ENCODE peak calls at places on chromosomes 16 and 17, in seven cellular contexts. One of them, this sample, is unnamed.

GRCh38 chr16:25823891-25824290 is 132.1 kb downstream of the HS3ST4 start:
- DNase-seq in H9: no peak
- DNase-seq in mesenchymal stem cell: no peak
- DNase-seq in neuronal stem cell: no peak
- DNase-seq in mesendoderm: no peak
- DNase-seq in IMR-90: no peak
- DNase-seq in H1: no peak
- DNase-seq in this sample: no peak

GRCh38 chr17:44547625-44548297 is 9.5 kb upstream of the FZD2 start:
- DNase-seq in mesendoderm: peak
- DNase-seq in H1: no peak
- DNase-seq in neuronal stem cell: no peak
- DNase-seq in IMR-90: no peak
- DNase-seq in H9: peak
- DNase-seq in mesenchymal stem cell: no peak
- DNase-seq in this sample: no peak

GRCh38 chr16:85601730-85602401 is 11.3 kb upstream of the GSE1 start:
- DNase-seq in H1: peak
- DNase-seq in H9: no peak
- DNase-seq in neuronal stem cell: no peak
- DNase-seq in mesenchymal stem cell: peak
- DNase-seq in IMR-90: peak
- DNase-seq in mesendoderm: peak
- DNase-seq in this sample: peak

GRCh38 chr16:66296591-66296990 is 69.9 kb upstream of the CDH5 start:
- DNase-seq in H1: no peak
- DNase-seq in mesenchymal stem cell: no peak
- DNase-seq in IMR-90: no peak
- DNase-seq in H9: peak
- DNase-seq in mesendoderm: no peak
- DNase-seq in neuronal stem cell: no peak
- DNase-seq in this sample: no peak

GRCh38 chr17:75595284-75595918 is 7.8 kb downstream of the MYO15B start:
- DNase-seq in IMR-90: no peak
- DNase-seq in H9: peak
- DNase-seq in neuronal stem cell: no peak
- DNase-seq in mesendoderm: no peak
- DNase-seq in mesenchymal stem cell: no peak
- DNase-seq in H1: no peak
- DNase-seq in this sample: peak

GRCh38 chr16:80583466-80583865 is 42.7 kb downstream of the DYNLRB2 start:
- DNase-seq in mesendoderm: no peak
- DNase-seq in H1: no peak
- DNase-seq in neuronal stem cell: no peak
- DNase-seq in H9: no peak
- DNase-seq in mesenchymal stem cell: no peak
- DNase-seq in IMR-90: peak
- DNase-seq in this sample: peak

GRCh38 chr17:15348030-15348429 is 6.6 kb upstream of the TEKT3 start:
- DNase-seq in IMR-90: peak
- DNase-seq in mesendoderm: no peak
- DNase-seq in neuronal stem cell: no peak
- DNase-seq in H1: no peak
- DNase-seq in mesenchymal stem cell: no peak
- DNase-seq in H9: no peak
- DNase-seq in this sample: no peak

GRCh38 chr17:19979917-19980770 is 2.5 kb upstream of the AKAP10 start:
- DNase-seq in neuronal stem cell: no peak
- DNase-seq in mesenchymal stem cell: no peak
- DNase-seq in H1: peak
- DNase-seq in IMR-90: no peak
- DNase-seq in mesendoderm: no peak
- DNase-seq in H9: peak
- DNase-seq in this sample: no peak

GRCh38 chr17:46072998-46073397 is 73.9 kb downstream of the STH start:
- DNase-seq in H9: no peak
- DNase-seq in mesenchymal stem cell: peak
- DNase-seq in IMR-90: peak
- DNase-seq in neuronal stem cell: no peak
- DNase-seq in H1: no peak
- DNase-seq in mesendoderm: peak
- DNase-seq in this sample: peak

GRCh38 chr17:50779747-50780363 is 12.5 kb upstream of the ANKRD40CL start:
- DNase-seq in H9: no peak
- DNase-seq in mesendoderm: no peak
- DNase-seq in IMR-90: no peak
- DNase-seq in H1: no peak
- DNase-seq in neuronal stem cell: no peak
- DNase-seq in mesenchymal stem cell: no peak
- DNase-seq in this sample: no peak

GRCh38 chr16:57753448-57754353 is 18.1 kb downstream of the KATNB1 start:
- DNase-seq in H1: no peak
- DNase-seq in IMR-90: no peak
- DNase-seq in mesenchymal stem cell: no peak
- DNase-seq in neuronal stem cell: no peak
- DNase-seq in mesendoderm: no peak
- DNase-seq in H9: peak
- DNase-seq in this sample: no peak

GRCh38 chr17:17823433-17824118 is 13.2 kb downstream of the SREBF1 start:
- DNase-seq in neuronal stem cell: peak
- DNase-seq in mesenchymal stem cell: peak
- DNase-seq in H1: peak
- DNase-seq in mesendoderm: peak
- DNase-seq in IMR-90: peak
- DNase-seq in H9: peak
- DNase-seq in this sample: peak

GRCh38 chr16:69632836-69633235 is 67.1 kb downstream of the NFAT5 start:
- DNase-seq in H1: no peak
- DNase-seq in mesendoderm: no peak
- DNase-seq in H9: no peak
- DNase-seq in mesenchymal stem cell: no peak
- DNase-seq in IMR-90: no peak
- DNase-seq in neuronal stem cell: no peak
- DNase-seq in this sample: no peak

GRCh38 chr16:65413861-65414260 is 292.0 kb upstream of the CDH11 start:
- DNase-seq in mesendoderm: no peak
- DNase-seq in H1: no peak
- DNase-seq in neuronal stem cell: no peak
- DNase-seq in mesenchymal stem cell: no peak
- DNase-seq in IMR-90: peak
- DNase-seq in H9: no peak
- DNase-seq in this sample: no peak

GRCh38 chr17:2282297-2282873 is 21.2 kb downstream of the SMG6 start:
- DNase-seq in IMR-90: peak
- DNase-seq in neuronal stem cell: peak
- DNase-seq in mesendoderm: peak
- DNase-seq in mesenchymal stem cell: peak
- DNase-seq in H1: no peak
- DNase-seq in H9: peak
- DNase-seq in this sample: peak

GRCh38 chr17:13638855-13639458 is 37.2 kb upstream of the HS3ST3A1 start:
- DNase-seq in mesendoderm: peak
- DNase-seq in H9: peak
- DNase-seq in H1: no peak
- DNase-seq in mesenchymal stem cell: peak
- DNase-seq in IMR-90: peak
- DNase-seq in neuronal stem cell: no peak
- DNase-seq in this sample: peak

GRCh38 chr17:42047343-42047742 is 3.1 kb downstream of the C17orf113 start:
- DNase-seq in H1: no peak
- DNase-seq in mesendoderm: no peak
- DNase-seq in neuronal stem cell: no peak
- DNase-seq in H9: no peak
- DNase-seq in mesenchymal stem cell: no peak
- DNase-seq in IMR-90: no peak
- DNase-seq in this sample: no peak
- H2BK5ac ChIP-seq in H1: no peak
- H2BK5ac ChIP-seq in mesendoderm: no peak
- H2BK5ac ChIP-seq in neuronal stem cell: no peak
- H2BK5ac ChIP-seq in H9: no peak
- H2BK5ac ChIP-seq in mesenchymal stem cell: no peak
- H2BK5ac ChIP-seq in IMR-90: no peak
- H2BK5ac ChIP-seq in this sample: no peak

GRCh38 chr17:67829331-67829730 is 4.0 kb downstream of the BPTF start:
- DNase-seq in neuronal stem cell: no peak
- DNase-seq in H9: no peak
- DNase-seq in mesenchymal stem cell: no peak
- DNase-seq in mesendoderm: peak
- DNase-seq in IMR-90: no peak
- DNase-seq in H1: peak
- DNase-seq in this sample: no peak

GRCh38 chr17:67821871-67822367 is 3.4 kb upstream of the BPTF start:
- DNase-seq in IMR-90: no peak
- DNase-seq in H9: no peak
- DNase-seq in neuronal stem cell: no peak
- DNase-seq in mesendoderm: no peak
- DNase-seq in H1: no peak
- DNase-seq in mesenchymal stem cell: no peak
- DNase-seq in this sample: no peak

GRCh38 chr17:67830440-67830839 is 5.1 kb downstream of the BPTF start:
- DNase-seq in H1: peak
- DNase-seq in mesenchymal stem cell: no peak
- DNase-seq in IMR-90: no peak
- DNase-seq in neuronal stem cell: no peak
- DNase-seq in mesendoderm: peak
- DNase-seq in H9: peak
- DNase-seq in this sample: no peak

GRCh38 chr17:67819722-67820121 is 5.6 kb upstream of the BPTF start:
- DNase-seq in mesendoderm: no peak
- DNase-seq in IMR-90: no peak
- DNase-seq in mesenchymal stem cell: no peak
- DNase-seq in neuronal stem cell: no peak
- DNase-seq in H9: no peak
- DNase-seq in H1: no peak
- DNase-seq in this sample: no peak

GRCh38 chr17:67824735-67825626 is at the start of gene BPTF:
- DNase-seq in IMR-90: peak
- DNase-seq in H1: peak
- DNase-seq in mesenchymal stem cell: peak
- DNase-seq in mesendoderm: peak
- DNase-seq in neuronal stem cell: peak
- DNase-seq in H9: peak
- DNase-seq in this sample: peak
- H2BK120ac ChIP-seq in IMR-90: peak
- H2BK120ac ChIP-seq in H1: peak
- H2BK120ac ChIP-seq in mesenchymal stem cell: peak
- H2BK120ac ChIP-seq in mesendoderm: peak
- H2BK120ac ChIP-seq in neuronal stem cell: no peak
- H2BK120ac ChIP-seq in H9: no peak
- H2BK120ac ChIP-seq in this sample: peak

DNA sequence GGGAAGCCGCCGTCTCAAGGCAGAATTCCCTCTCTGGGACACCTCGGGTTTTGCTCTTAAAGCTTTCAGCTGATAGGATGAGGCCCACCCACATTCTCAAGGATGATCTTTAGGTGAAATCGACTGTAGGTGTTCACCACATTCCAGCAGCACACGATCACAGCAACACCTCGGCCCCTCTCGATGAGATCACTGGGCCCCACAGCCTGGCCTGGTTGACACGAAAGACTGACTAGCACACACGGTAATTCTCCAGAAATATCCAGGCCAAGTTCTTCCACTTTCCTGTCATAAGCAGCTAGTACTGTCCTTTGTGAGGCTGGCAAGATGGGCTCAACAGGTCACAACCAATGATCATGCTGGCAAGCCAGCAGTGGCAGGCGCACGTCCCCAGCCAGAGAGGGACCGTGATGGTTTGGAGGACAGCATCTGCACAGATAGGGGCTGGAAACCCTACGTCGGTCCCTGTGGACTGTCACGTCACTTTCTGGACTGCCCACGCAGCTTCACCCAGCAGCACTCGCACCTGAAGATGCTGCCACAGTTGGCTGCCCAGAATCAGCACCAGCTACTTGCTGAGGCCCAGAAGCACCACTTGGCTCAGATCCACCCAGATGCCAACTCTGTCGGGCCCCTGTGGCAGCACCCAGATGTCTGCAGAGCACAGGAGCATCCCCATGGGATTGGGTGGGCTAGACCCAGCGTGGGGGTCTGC is 17.4 kb downstream of the TMC6 start:
- DNase-seq in IMR-90: no peak
- DNase-seq in H1: no peak
- DNase-seq in mesenchymal stem cell: no peak
- DNase-seq in mesendoderm: no peak
- DNase-seq in neuronal stem cell: no peak
- DNase-seq in H9: no peak
- DNase-seq in this sample: no peak
- H2BK5ac ChIP-seq in IMR-90: no peak
- H2BK5ac ChIP-seq in H1: no peak
- H2BK5ac ChIP-seq in mesenchymal stem cell: no peak
- H2BK5ac ChIP-seq in mesendoderm: no peak
- H2BK5ac ChIP-seq in neuronal stem cell: no peak
- H2BK5ac ChIP-seq in H9: no peak
- H2BK5ac ChIP-seq in this sample: no peak

GRCh38 chr16:54715011-54715410 is 215.7 kb upstream of the IRX5 start:
- DNase-seq in neuronal stem cell: no peak
- DNase-seq in mesenchymal stem cell: no peak
- DNase-seq in H1: no peak
- DNase-seq in H9: no peak
- DNase-seq in IMR-90: no peak
- DNase-seq in mesendoderm: no peak
- DNase-seq in this sample: no peak

GRCh38 chr16:54718376-54718775 is 212.3 kb upstream of the IRX5 start:
- DNase-seq in H9: no peak
- DNase-seq in H1: no peak
- DNase-seq in neuronal stem cell: no peak
- DNase-seq in IMR-90: no peak
- DNase-seq in mesendoderm: no peak
- DNase-seq in mesenchymal stem cell: no peak
- DNase-seq in this sample: no peak

GRCh38 chr16:54707813-54708212 is 222.9 kb upstream of the IRX5 start:
- DNase-seq in H9: no peak
- DNase-seq in mesendoderm: no peak
- DNase-seq in IMR-90: no peak
- DNase-seq in H1: no peak
- DNase-seq in neuronal stem cell: no peak
- DNase-seq in mesenchymal stem cell: no peak
- DNase-seq in this sample: no peak

GRCh38 chr16:54712866-54713265 is 217.8 kb upstream of the IRX5 start:
- DNase-seq in H1: no peak
- DNase-seq in mesendoderm: no peak
- DNase-seq in IMR-90: no peak
- DNase-seq in H9: no peak
- DNase-seq in mesenchymal stem cell: no peak
- DNase-seq in neuronal stem cell: no peak
- DNase-seq in this sample: no peak
- H2BK120ac ChIP-seq in H1: no peak
- H2BK120ac ChIP-seq in mesendoderm: no peak
- H2BK120ac ChIP-seq in IMR-90: no peak
- H2BK120ac ChIP-seq in H9: no peak
- H2BK120ac ChIP-seq in mesenchymal stem cell: no peak
- H2BK120ac ChIP-seq in neuronal stem cell: no peak
- H2BK120ac ChIP-seq in this sample: no peak

GRCh38 chr17:57438031-57438731 is 181.9 kb downstream of the MSI2 start:
- DNase-seq in H1: no peak
- DNase-seq in neuronal stem cell: no peak
- DNase-seq in mesendoderm: no peak
- DNase-seq in IMR-90: no peak
- DNase-seq in H9: no peak
- DNase-seq in mesenchymal stem cell: no peak
- DNase-seq in this sample: no peak
- H2BK5ac ChIP-seq in H1: no peak
- H2BK5ac ChIP-seq in neuronal stem cell: peak
- H2BK5ac ChIP-seq in mesendoderm: no peak
- H2BK5ac ChIP-seq in IMR-90: no peak
- H2BK5ac ChIP-seq in H9: no peak
- H2BK5ac ChIP-seq in mesenchymal stem cell: no peak
- H2BK5ac ChIP-seq in this sample: peak